ENCODE peak calls at places on chromosomes 5 and 9, in nine cellular contexts. R, S, A, X, Q, U, J, N and O are unnamed samples.

GRCh38 chr5:123949807-123950206 is 437.8 kb downstream of the CSNK1G3 start:
- DNase-seq in R (no peak), J (no peak), X (no peak), A (no peak), S (no peak), U (no peak), N (no peak), Q (no peak), O (no peak)

GRCh38 chr9:18798106-18798505 is 234.9 kb downstream of the SAXO1 start:
- DNase-seq in Q (no peak), S (no peak), N (no peak), R (peak; percentile 5), J (no peak), X (no peak), A (no peak), U (peak; percentile 31), O (no peak)

GRCh38 chr5:122312670-122312988 is 592 bp downstream of the SNCAIP start:
- DNase-seq in U (peak; percentile 26), A (peak; percentile 45), R (peak; percentile 39), S (no peak), N (no peak), X (no peak), Q (no peak), J (peak; percentile 23), O (no peak)

GRCh38 chr5:116738270-116738947 is 163.8 kb upstream of the SEMA6A start:
- DNase-seq in A (peak; percentile 74), N (no peak), Q (no peak), J (no peak), U (no peak), X (no peak), S (no peak), R (no peak), O (no peak)

GRCh38 chr5:128284236-128284635 is 200.7 kb downstream of the SLC12A2 start:
- DNase-seq in J (no peak), X (no peak), U (no peak), N (no peak), Q (no peak), S (no peak), R (no peak), A (no peak), O (no peak)

GRCh38 chr5:132086277-132086794 is 12.7 kb downstream of the CSF2 start:
- DNase-seq in R (peak; percentile 99), S (no peak), Q (no peak), X (no peak), J (peak; percentile 99), N (peak; percentile 55), U (peak; percentile 98), A (peak; percentile 93), O (no peak)

GRCh38 chr9:13570521-13570974 is 291.1 kb upstream of the MPDZ start:
- DNase-seq in X (no peak), N (no peak), J (no peak), Q (no peak), U (no peak), A (no peak), S (no peak), R (no peak), O (no peak)

GRCh38 chr5:5523066-5523505 is 100.6 kb downstream of the ICE1 start:
- DNase-seq in U (no peak), S (peak; percentile 47), Q (no peak), X (peak; percentile 56), R (no peak), J (peak; percentile 3), A (peak; percentile 1), N (no peak), O (no peak)

GRCh38 chr5:121805931-121806330 is 45.8 kb upstream of the FTMT start:
- DNase-seq in R (no peak), Q (no peak), U (peak; percentile 33), S (no peak), A (peak; percentile 71), N (no peak), J (no peak), X (no peak), O (no peak)

GRCh38 chr5:142847898-142848790 is 78.0 kb downstream of the ARHGAP26 start:
- DNase-seq in J (no peak), R (no peak), U (no peak), X (no peak), Q (no peak), A (peak; percentile 21), S (no peak), N (no peak), O (no peak)

GRCh38 chr5:178404987-178405386 is 172.4 kb upstream of the PHYKPL start:
- DNase-seq in N (no peak), X (no peak), R (no peak), A (no peak), Q (no peak), U (no peak), J (no peak), S (no peak), O (no peak)

GRCh38 chr9:12859704-12860251 is 85.0 kb downstream of the LURAP1L start:
- DNase-seq in U (peak; percentile 94), A (peak; percentile 91), J (peak; percentile 87), Q (no peak), X (no peak), R (peak; percentile 90), N (no peak), S (no peak), O (no peak)

GRCh38 chr5:139745121-139745799 is 50.3 kb upstream of the PSD2 start:
- DNase-seq in S (no peak), X (peak; percentile 23), R (peak; percentile 84), Q (no peak), A (peak; percentile 96), U (peak; percentile 89), J (peak; percentile 54), N (peak; percentile 34), O (no peak)

GRCh38 chr9:3992924-3993323 is 306.9 kb downstream of the GLIS3 start:
- DNase-seq in A (peak; percentile 58), X (no peak), R (peak; percentile 4), S (no peak), N (no peak), Q (no peak), J (peak; percentile 73), U (peak; percentile 47), O (no peak)

GRCh38 chr9:33415152-33416038 is 13.0 kb upstream of the AQP7 start:
- DNase-seq in Q (peak; percentile 96), U (peak; percentile 51), S (peak; percentile 85), X (peak; percentile 92), J (peak; percentile 46), N (peak; percentile 94), A (peak; percentile 18), R (peak; percentile 82), O (no peak)

GRCh38 chr9:92970467-92970923 is 23.2 kb downstream of the FGD3 start:
- DNase-seq in Q (no peak), N (no peak), U (peak; percentile 6), J (peak; percentile 18), A (no peak), X (no peak), S (peak; percentile 21), R (peak; percentile 59), O (no peak)

GRCh38 chr9:91905958-91906585 is 44.0 kb downstream of the ROR2 start:
- DNase-seq in A (no peak), X (peak; percentile 69), S (peak; percentile 54), R (no peak), Q (peak; percentile 66), N (peak; percentile 52), U (no peak), J (no peak), O (no peak)

GRCh38 chr5:68086443-68086842 is 129.1 kb upstream of the PIK3R1 start:
- DNase-seq in R (no peak), X (no peak), U (no peak), S (no peak), A (no peak), Q (no peak), J (no peak), N (peak; percentile 13), O (no peak)

DNA sequence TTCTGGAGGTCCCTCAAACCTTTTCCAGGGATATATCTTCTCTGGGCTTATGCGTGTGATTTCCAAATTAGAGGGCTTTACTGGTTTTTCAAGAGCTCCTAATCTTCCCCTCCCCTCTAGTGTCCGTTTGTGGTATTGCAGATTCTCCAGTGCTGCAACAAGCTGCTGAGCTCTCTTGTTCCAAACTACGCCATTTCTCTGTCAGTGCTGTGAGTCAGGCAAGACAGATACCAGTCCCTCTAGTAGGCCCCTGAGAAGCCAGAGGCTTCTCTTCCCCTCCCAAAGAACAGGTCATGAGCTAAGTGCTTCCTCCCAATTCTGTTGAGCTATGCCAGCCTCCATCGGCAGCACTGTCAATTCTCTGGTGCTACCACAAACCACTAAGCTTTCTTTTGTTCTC is 149.5 kb downstream of the FANCC start:
- DNase-seq in J (peak; percentile 97), N (peak; percentile 74), U (peak; percentile 95), S (no peak), R (peak; percentile 89), Q (no peak), X (peak; percentile 64), A (peak; percentile 93), O (no peak)
- TF ChIP-seq CTCF in J (peak; percentile 97), N (peak; percentile 75), U (peak; percentile 92), S (peak; percentile 17), R (peak; percentile 93), Q (peak; percentile 81), X (peak; percentile 75), A (peak; percentile 92), O (peak; percentile 49)

GRCh38 chr9:89564257-89564878 is 40.4 kb upstream of the GADD45G start:
- DNase-seq in J (peak; percentile 12), S (peak; percentile 86), A (no peak), N (no peak), X (no peak), Q (no peak), R (peak; percentile 18), U (no peak), O (no peak)
- TF ChIP-seq CTCF in J (peak; percentile 9), S (peak; percentile 37), A (peak; percentile 14), N (no peak), X (no peak), Q (no peak), R (no peak), U (no peak), O (no peak)

GRCh38 chr9:89604463-89605180 is at the start of gene GADD45G:
- DNase-seq in N (peak; percentile 96), R (peak; percentile 82), J (peak; percentile 84), S (peak; percentile 88), A (peak; percentile 76), U (peak; percentile 78), Q (peak; percentile 95), X (peak; percentile 91), O (peak; percentile 69)
- TF ChIP-seq CTCF in N (peak; percentile 31), R (no peak), J (no peak), S (no peak), A (peak; percentile 2), U (no peak), Q (peak; percentile 15), X (no peak), O (no peak)

GRCh38 chr5:55551904-55552303 is 17.1 kb upstream of the PLPP1 start:
- DNase-seq in Q (no peak), N (no peak), S (no peak), A (no peak), U (no peak), J (no peak), X (no peak), R (no peak), O (no peak)

GRCh38 chr5:55551298-55551846 is 16.6 kb upstream of the PLPP1 start:
- DNase-seq in S (no peak), N (no peak), X (peak; percentile 92), R (peak; percentile 19), Q (no peak), A (no peak), J (no peak), U (no peak), O (no peak)

GRCh38 chr5:55547792-55548191 is 13.0 kb upstream of the PLPP1 start:
- DNase-seq in S (no peak), Q (no peak), J (no peak), R (no peak), X (no peak), A (no peak), N (no peak), U (no peak), O (no peak)

GRCh38 chr5:55544341-55544740 is 9.6 kb upstream of the PLPP1 start:
- DNase-seq in A (no peak), X (no peak), S (no peak), J (no peak), Q (no peak), R (peak; percentile 39), U (peak; percentile 62), N (no peak), O (no peak)

GRCh38 chr5:55546991-55547390 is 12.2 kb upstream of the PLPP1 start:
- DNase-seq in A (no peak), U (no peak), X (no peak), N (peak; percentile 50), Q (no peak), R (peak; percentile 16), J (no peak), S (no peak), O (no peak)
- TF ChIP-seq CTCF in A (no peak), U (no peak), X (no peak), N (peak; percentile 46), Q (no peak), R (no peak), J (no peak), S (no peak), O (no peak)